ENCODE peak calls at places on chromosomes 16 and 17, in ten cellular contexts. Z is uterus; F is left ventricle myocardium inferior; Q is adipocyte; H is BJ; A is endodermal cell; P is AG04450; D is tibial artery; I is CD4-positive, CD25-positive, alpha-beta regulatory T cell; E is cardiac fibroblast. U is an unnamed sample.

GRCh38 chr16:51365715-51366114 is 214.6 kb upstream of the SALL1 start:
- DNase-seq in P (no peak), H (no peak), A (no peak), Q (no peak), D (no peak), I (no peak), Z (no peak), F (no peak), E (no peak), U (no peak)

GRCh38 chr17:6381052-6381451 is 53.9 kb downstream of the AIPL1 start:
- DNase-seq in Q (peak; percentile 7), Z (no peak), I (no peak), E (peak; percentile 8), D (no peak), A (no peak), H (no peak), P (no peak), F (no peak), U (no peak)

GRCh38 chr16:87978127-87978526 is 26.9 kb downstream of the BANP start:
- DNase-seq in H (no peak), A (no peak), Q (no peak), E (no peak), Z (no peak), D (peak; percentile 5), F (no peak), I (no peak), P (no peak), U (no peak)

GRCh38 chr17:82332669-82333278 is 792 bp downstream of the SECTM1 start:
- DNase-seq in F (peak; percentile 48), I (no peak), A (no peak), E (peak; percentile 62), Q (peak; percentile 65), P (no peak), Z (peak; percentile 47), H (no peak), D (no peak), U (no peak)

GRCh38 chr17:55969577-55969976 is 183.7 kb upstream of the ANKFN1 start:
- DNase-seq in H (no peak), Q (no peak), Z (no peak), I (no peak), P (no peak), D (no peak), A (no peak), F (no peak), E (no peak), U (no peak)

GRCh38 chr17:19573075-19573474 is 39.4 kb downstream of the SLC47A1 start:
- DNase-seq in P (peak; percentile 36), Z (no peak), H (no peak), Q (peak; percentile 25), E (no peak), I (no peak), F (no peak), D (no peak), A (no peak), U (no peak)

GRCh38 chr16:70349783-70350182 is 3.1 kb downstream of the DDX19A start:
- DNase-seq in P (no peak), Q (no peak), A (no peak), H (no peak), I (no peak), Z (no peak), E (no peak), D (no peak), F (no peak), U (no peak)

GRCh38 chr17:47615766-47616424 is 33.8 kb upstream of the KPNB1 start:
- DNase-seq in E (peak; percentile 77), Q (peak; percentile 88), A (no peak), I (no peak), F (no peak), D (no peak), H (no peak), P (no peak), Z (no peak), U (peak; percentile 50)

GRCh38 chr17:65530158-65530984 is 31.1 kb downstream of the AXIN2 start:
- DNase-seq in A (peak; percentile 56), H (no peak), D (peak; percentile 54), P (no peak), I (no peak), F (no peak), Q (no peak), Z (no peak), E (no peak), U (peak; percentile 44)

GRCh38 chr17:48871551-48872351 is 20.8 kb upstream of the ATP5MC1 start:
- DNase-seq in Q (no peak), A (peak; percentile 58), F (peak; percentile 50), H (no peak), E (no peak), I (no peak), D (no peak), P (no peak), Z (peak; percentile 35), U (no peak)

GRCh38 chr16:66619534-66620418 is 15.3 kb downstream of the CMTM3 start:
- DNase-seq in A (peak; percentile 74), I (no peak), F (no peak), Z (no peak), E (peak; percentile 76), P (no peak), D (peak; percentile 3), H (peak; percentile 71), Q (peak; percentile 48), U (peak; percentile 39)

GRCh38 chr16:28210979-28211505 is 723 bp downstream of the XPO6 start:
- DNase-seq in D (peak; percentile 86), H (no peak), A (peak; percentile 68), F (peak; percentile 68), Z (peak; percentile 57), Q (peak; percentile 87), P (no peak), E (peak; percentile 80), I (peak; percentile 40), U (no peak)

DNA sequence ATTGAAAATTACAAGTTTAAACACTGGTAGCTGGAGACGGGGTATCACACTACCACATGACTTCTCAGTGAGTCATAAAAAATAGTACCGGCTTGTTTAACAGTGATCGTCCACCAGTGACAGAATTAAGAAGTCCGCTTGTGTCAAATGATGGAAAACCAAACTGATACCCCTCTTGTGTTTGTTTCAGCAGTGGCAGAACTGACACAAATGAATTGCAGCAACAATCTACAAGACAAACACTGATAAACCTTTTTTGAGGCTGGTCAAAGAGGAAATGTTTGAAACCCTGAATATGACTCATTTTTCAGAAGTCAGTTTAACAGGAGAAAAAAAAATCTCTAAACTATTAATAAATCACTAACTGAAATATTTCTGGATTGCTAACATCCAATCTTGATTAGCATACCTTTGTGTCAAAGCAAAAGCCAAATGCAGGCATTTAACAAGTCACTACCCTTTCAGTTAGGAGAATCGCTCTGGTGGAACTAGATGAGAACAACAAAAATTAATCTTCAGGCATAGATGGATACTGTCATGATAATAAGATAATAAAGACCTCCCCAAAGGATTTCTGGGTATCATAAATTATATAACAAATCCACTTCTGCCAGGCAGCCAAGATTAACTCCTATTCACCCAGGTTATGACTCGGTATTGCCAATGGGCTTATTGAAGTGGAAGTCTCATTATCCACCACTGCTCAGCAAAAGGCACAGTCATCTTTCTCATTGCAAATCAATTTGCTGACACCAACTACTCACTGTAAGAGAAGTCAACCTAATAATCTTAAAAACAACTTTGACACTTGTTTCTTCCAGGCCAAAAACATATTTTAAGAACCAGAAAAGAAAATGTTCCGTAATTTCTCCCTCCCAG is 20.7 kb downstream of the DCUN1D3 start:
- DNase-seq in Q (no peak), P (no peak), A (no peak), I (no peak), F (no peak), D (no peak), E (peak; percentile 65), H (no peak), Z (no peak), U (no peak)
- H3K4me3 ChIP-seq in Q (peak overlapping the region; percentile 67), P (peak overlapping the region; percentile 21), A (no peak overlapping the region), I (peak overlapping the region; percentile 22), F (no peak overlapping the region), D (peak overlapping the region; percentile 25), E (no peak overlapping the region), H (no peak overlapping the region), Z (no peak overlapping the region), U (no peak overlapping the region)

GRCh38 chr16:4115209-4115940 is 867 bp downstream of the ADCY9 start:
- DNase-seq in E (peak; percentile 71), A (peak; percentile 86), Z (peak; percentile 50), P (peak; percentile 52), H (no peak), Q (peak; percentile 86), I (peak; percentile 16), F (peak; percentile 67), D (peak; percentile 76), U (no peak)

GRCh38 chr16:4115941-4116327 is 308 bp downstream of the ADCY9 start:
- DNase-seq in E (no peak), P (no peak), D (no peak), I (no peak), Q (no peak), Z (no peak), A (no peak), F (peak; percentile 20), H (no peak), U (no peak)

GRCh38 chr16:4111748-4112696 is 4.2 kb downstream of the ADCY9 start:
- DNase-seq in Q (peak; percentile 64), D (no peak), E (peak; percentile 42), I (no peak), F (no peak), Z (no peak), H (no peak), P (no peak), A (no peak), U (no peak)

GRCh38 chr16:4114257-4115208 is 1.7 kb downstream of the ADCY9 start:
- DNase-seq in Q (no peak), D (no peak), H (no peak), I (no peak), P (no peak), E (no peak), A (no peak), F (peak; percentile 21), Z (no peak), U (no peak)

GRCh38 chr16:4113358-4114256 is 2.6 kb downstream of the ADCY9 start:
- DNase-seq in F (peak; percentile 20), I (no peak), Z (no peak), E (no peak), D (no peak), H (no peak), Q (no peak), P (no peak), A (no peak), U (no peak)
- H3K4me3 ChIP-seq in F (peak overlapping the region; percentile 82), I (no peak overlapping the region), Z (peak overlapping the region; percentile 75), E (peak overlapping the region; percentile 11), D (peak overlapping the region; percentile 72), H (peak overlapping the region; percentile 68), Q (peak overlapping the region; percentile 84), P (peak overlapping the region; percentile 51), A (no peak overlapping the region), U (no peak overlapping the region)

GRCh38 chr17:20970329-20970728 is 72.5 kb downstream of the USP22 start:
- DNase-seq in Z (no peak), I (no peak), H (no peak), A (no peak), P (no peak), E (no peak), Q (no peak), D (no peak), F (no peak), U (no peak)
- H3K4me3 ChIP-seq in Z (no peak overlapping the region), I (no peak overlapping the region), H (no peak overlapping the region), A (no peak overlapping the region), P (no peak overlapping the region), E (no peak overlapping the region), Q (no peak overlapping the region), D (no peak overlapping the region), F (no peak overlapping the region), U (no peak overlapping the region)

DNA sequence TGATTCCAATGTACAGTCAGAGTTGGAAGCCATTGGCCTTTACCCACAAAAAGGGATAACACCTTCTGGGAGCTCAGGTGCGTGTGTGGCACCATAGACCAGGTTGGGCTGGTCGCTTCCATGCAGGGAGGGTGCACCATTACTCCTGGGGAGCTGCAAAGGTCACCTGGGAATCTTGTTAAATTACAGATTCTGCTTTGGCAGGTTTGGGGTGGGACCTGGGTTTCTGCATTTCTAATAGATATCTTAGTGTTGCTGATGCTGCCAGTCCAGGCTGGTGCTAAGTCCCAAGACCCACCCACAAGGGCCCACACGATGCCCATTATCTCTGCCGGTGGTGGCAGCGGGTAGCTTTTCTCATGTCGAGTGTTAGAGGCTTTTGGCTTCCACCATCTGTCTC is 148.3 kb upstream of the CACNG5 start:
- DNase-seq in P (no peak), Q (no peak), E (no peak), I (no peak), A (peak; percentile 30), Z (no peak), H (no peak), D (no peak), F (no peak), U (no peak)
- H3K4me3 ChIP-seq in P (no peak overlapping the region), Q (no peak overlapping the region), E (no peak overlapping the region), I (no peak overlapping the region), A (no peak overlapping the region), Z (no peak overlapping the region), H (no peak overlapping the region), D (no peak overlapping the region), F (no peak overlapping the region), U (no peak overlapping the region)

U was measured in Jurkat, Clone E6-1.